ENCODE peak calls at places on chromosome 12, in six cellular contexts. K, B, D, E, L and I are unnamed samples.
A peak's percentile ranks its signal among the peaks of the same experiment; 100 is the strongest.

GRCh38 chr12:113184098-113184899 is 979 bp downstream of the DDX54 start:
- DNase-seq in K (no peak), B (no peak), D (no peak), E (no peak), L (no peak), I (no peak)

GRCh38 chr12:29759950-29760349 is 23.8 kb downstream of the TMTC1 start:
- DNase-seq in K (no peak), B (no peak), D (no peak), E (no peak), L (no peak), I (no peak)

GRCh38 chr12:130983328-130984017 is 29.8 kb downstream of the ADGRD1 start:
- DNase-seq in K (no peak), B (no peak), D (no peak), E (no peak), L (no peak), I (no peak)

GRCh38 chr12:30013051-30013450 is 229.3 kb upstream of the TMTC1 start:
- DNase-seq in K (no peak), B (no peak), D (no peak), E (no peak), L (no peak), I (no peak)

GRCh38 chr12:9943244-9943643 is 11.1 kb upstream of the CLEC2A start:
- DNase-seq in K (no peak), B (no peak), D (no peak), E (no peak), L (no peak), I (no peak)

GRCh38 chr12:41521872-41522379 is 333.8 kb downstream of the PDZRN4 start:
- DNase-seq in K (no peak), B (no peak), D (no peak), E (peak; percentile 87), L (no peak), I (no peak)

GRCh38 chr12:12461923-12462315 is 100.7 kb downstream of the DUSP16 start:
- DNase-seq in K (no peak), B (no peak), D (no peak), E (no peak), L (no peak), I (no peak)

GRCh38 chr12:109134186-109134917 is 18.0 kb downstream of the ACACB start:
- DNase-seq in K (no peak), B (peak; percentile 65), D (no peak), E (no peak), L (peak; percentile 82), I (peak; percentile 58)

GRCh38 chr12:69501154-69501895 is 31.1 kb downstream of the FRS2 start:
- DNase-seq in K (no peak), B (no peak), D (no peak), E (peak; percentile 30), L (no peak), I (no peak)

GRCh38 chr12:112590281-112590680 is 171.5 kb downstream of the PTPN11 start:
- DNase-seq in K (no peak), B (no peak), D (no peak), E (no peak), L (no peak), I (no peak)

GRCh38 chr12:63387736-63388135 is 236.7 kb upstream of the AVPR1A start:
- DNase-seq in K (no peak), B (no peak), D (no peak), E (no peak), L (no peak), I (no peak)

GRCh38 chr12:32661706-32662105 is 17.4 kb upstream of the DNM1L start:
- DNase-seq in K (no peak), B (no peak), D (no peak), E (no peak), L (no peak), I (no peak)

GRCh38 chr12:79455314-79455713 is 235.4 kb downstream of the PAWR start:
- DNase-seq in K (no peak), B (no peak), D (no peak), E (peak; percentile 22), L (no peak), I (no peak)

GRCh38 chr12:105672576-105672975 is 342.1 kb downstream of the C12orf75 start:
- DNase-seq in K (peak; percentile 20), B (peak; percentile 71), D (peak; percentile 80), E (no peak), L (peak; percentile 58), I (peak; percentile 84)

GRCh38 chr12:30438526-30439120 is 257.0 kb downstream of the IPO8 start:
- DNase-seq in K (no peak), B (no peak), D (no peak), E (no peak), L (no peak), I (no peak)

GRCh38 chr12:72346331-72346944 is 74.3 kb downstream of the TRHDE start:
- DNase-seq in K (peak; percentile 62), B (no peak), D (peak; percentile 19), E (peak; percentile 85), L (peak; percentile 68), I (no peak)

GRCh38 chr12:56954956-56955355 is 2.5 kb downstream of the RDH16 start:
- DNase-seq in K (no peak), B (no peak), D (no peak), E (no peak), L (no peak), I (no peak)

GRCh38 chr12:16347391-16348298 is at the start of gene MGST1:
- DNase-seq in K (peak; percentile 82), B (peak; percentile 94), D (peak; percentile 42), E (peak; percentile 59), L (peak; percentile 83), I (peak; percentile 62)

GRCh38 chr12:94190623-94191022 is 42.2 kb downstream of the PLXNC1 start:
- DNase-seq in K (no peak), B (no peak), D (no peak), E (no peak), L (no peak), I (no peak)

GRCh38 chr12:6653342-6653741 is 6.1 kb upstream of the ACRBP start:
- DNase-seq in K (no peak), B (no peak), D (no peak), E (no peak), L (no peak), I (no peak)

GRCh38 chr12:6652391-6652790 is 5.2 kb upstream of the ACRBP start:
- DNase-seq in K (no peak), B (peak; percentile 16), D (no peak), E (no peak), L (no peak), I (no peak)

GRCh38 chr12:6653987-6654386 is 6.8 kb upstream of the ACRBP start:
- DNase-seq in K (no peak), B (no peak), D (no peak), E (no peak), L (no peak), I (no peak)

GRCh38 chr12:6647083-6647604 is at the start of gene ACRBP:
- DNase-seq in K (peak; percentile 82), B (peak; percentile 87), D (peak; percentile 80), E (peak; percentile 14), L (peak; percentile 83), I (peak; percentile 85)

DNA sequence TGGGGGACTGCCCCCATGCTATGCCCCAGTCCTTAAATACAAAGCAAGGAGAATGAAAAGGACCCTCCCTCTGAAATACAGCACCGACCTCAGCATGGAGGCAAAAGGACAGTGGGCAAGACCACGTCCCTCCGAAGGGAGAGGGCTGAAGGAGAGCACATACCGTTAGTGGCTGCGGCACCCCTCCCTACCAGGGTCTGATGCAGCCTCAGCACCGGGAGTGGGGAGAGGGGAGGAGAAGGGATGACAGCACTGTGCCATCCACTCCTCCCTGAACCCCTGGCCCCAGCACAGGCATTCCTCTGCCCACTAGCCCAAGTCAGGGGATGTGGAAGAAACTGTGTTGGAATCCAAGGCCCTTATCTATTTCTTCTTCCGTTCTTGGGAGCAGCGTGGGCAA is 3.6 kb upstream of the ACRBP start:
- DNase-seq in K (no peak), B (no peak), D (no peak), E (no peak), L (no peak), I (no peak)
- H3K4me3 ChIP-seq in K (no peak overlapping the region), B (no peak overlapping the region), D (no peak overlapping the region), E (no peak overlapping the region), L (no peak overlapping the region), I (no peak overlapping the region)

DNA sequence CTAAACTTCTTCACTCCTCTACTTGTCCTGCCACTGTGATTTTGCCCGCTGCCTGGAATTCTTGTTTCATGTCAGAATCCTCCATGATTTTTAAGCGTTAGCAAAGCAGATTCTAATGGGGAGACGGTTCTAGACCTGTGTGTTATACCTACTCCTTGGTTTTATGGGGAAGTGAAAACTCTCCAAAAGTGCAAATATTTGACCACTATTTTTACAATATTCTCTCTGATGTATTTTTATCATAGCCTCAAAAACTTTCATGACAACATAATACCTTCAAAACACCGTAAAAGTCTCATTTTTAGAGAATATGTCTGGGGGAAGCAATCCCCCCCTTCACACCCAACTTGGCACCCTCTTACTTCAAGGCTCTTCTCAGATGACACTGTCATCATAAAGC is 12.9 kb upstream of the KRAS start:
- DNase-seq in K (no peak), B (no peak), D (no peak), E (no peak), L (no peak), I (no peak)
- H3K27me3 ChIP-seq in K (no peaks in the 10 kb centered on the region), B (no peaks in the 10 kb centered on the region), D (no peaks in the 10 kb centered on the region), E (no peaks in the 10 kb centered on the region), L (no peaks in the 10 kb centered on the region), I (no peaks in the 10 kb centered on the region)

GRCh38 chr12:80935076-80935475 is 2.7 kb downstream of the LIN7A start:
- DNase-seq in K (no peak), B (no peak), D (no peak), E (no peak), L (no peak), I (no peak)

GRCh38 chr12:80938397-80938796 is 663 bp upstream of the LIN7A start:
- DNase-seq in K (no peak), B (no peak), D (no peak), E (no peak), L (no peak), I (no peak)

GRCh38 chr12:80936353-80936641 is 1.4 kb downstream of the LIN7A start:
- DNase-seq in K (no peak), B (no peak), D (no peak), E (no peak), L (no peak), I (no peak)

GRCh38 chr12:80937391-80938238 is at the start of gene LIN7A:
- DNase-seq in K (peak; percentile 17), B (peak; percentile 77), D (peak; percentile 63), E (peak; percentile 31), L (peak; percentile 22), I (peak; percentile 67)

GRCh38 chr12:80936642-80937390 is 918 bp downstream of the LIN7A start:
- DNase-seq in K (peak; percentile 50), B (peak; percentile 77), D (peak; percentile 49), E (peak; percentile 42), L (peak; percentile 22), I (peak; percentile 49)
- TF ChIP-seq CTCF in K (no peak), B (no peak), D (no peak), E (no peak), L (no peak), I (no peak)

GRCh38 chr12:55817352-55818139 is at the start of the genes ORMDL2 and SARNP:
- DNase-seq in K (peak; percentile 98), B (peak; percentile 97), D (peak; percentile 97), E (peak; percentile 100), L (peak; percentile 99), I (peak; percentile 95)

GRCh38 chr12:55818140-55818728 is 393 bp downstream of the ORMDL2 start:
- DNase-seq in K (no peak), B (no peak), D (no peak), E (no peak), L (no peak), I (no peak)

GRCh38 chr12:55814257-55814656 is 3.3 kb downstream of the SARNP start:
- DNase-seq in K (no peak), B (no peak), D (no peak), E (no peak), L (no peak), I (no peak)

GRCh38 chr12:55816876-55817351 is 610 bp downstream of the SARNP start:
- DNase-seq in K (no peak), B (no peak), D (no peak), E (peak; percentile 26), L (peak; percentile 47), I (no peak)

GRCh38 chr12:55815473-55815872 is 2.1 kb downstream of the SARNP start:
- DNase-seq in K (no peak), B (no peak), D (no peak), E (no peak), L (no peak), I (no peak)
- H3K4me3 ChIP-seq in K (no peak overlapping the region), B (no peak overlapping the region), D (no peak overlapping the region), E (no peak overlapping the region), L (no peak overlapping the region), I (peak overlapping the region; percentile 84)